ENCODE peak calls at places on chromosome 3, in seven cellular contexts. One of them, this sample, is unnamed.

GRCh38 chr3:185460283-185460682 is 38.6 kb downstream of the TMEM41A start:
- DNase-seq in EL: no peak
- DNase-seq in T-helper 2 cell: no peak
- DNase-seq in neural crest cell: no peak
- DNase-seq in activated gamma-delta T cell treated with Interleukin-2 at 50 U/mL for 16 hours: no peak
- DNase-seq in DMS153: no peak
- DNase-seq in NCI-H774: no peak
- DNase-seq in this sample: no peak

GRCh38 chr3:72480366-72480765 is 367.9 kb downstream of the SHQ1 start:
- DNase-seq in activated gamma-delta T cell treated with Interleukin-2 at 50 U/mL for 16 hours: no peak
- DNase-seq in T-helper 2 cell: no peak
- DNase-seq in NCI-H774: no peak
- DNase-seq in neural crest cell: no peak
- DNase-seq in DMS153: no peak
- DNase-seq in EL: no peak
- DNase-seq in this sample: no peak

GRCh38 chr3:29493109-29493508 is 212.2 kb downstream of the RBMS3 start:
- DNase-seq in EL: no peak
- DNase-seq in DMS153: no peak
- DNase-seq in activated gamma-delta T cell treated with Interleukin-2 at 50 U/mL for 16 hours: no peak
- DNase-seq in NCI-H774: no peak
- DNase-seq in T-helper 2 cell: no peak
- DNase-seq in neural crest cell: no peak
- DNase-seq in this sample: no peak

GRCh38 chr3:142165194-142165593 is 15.8 kb upstream of the TFDP2 start:
- DNase-seq in T-helper 2 cell: no peak
- DNase-seq in neural crest cell: no peak
- DNase-seq in activated gamma-delta T cell treated with Interleukin-2 at 50 U/mL for 16 hours: no peak
- DNase-seq in EL: peak
- DNase-seq in DMS153: no peak
- DNase-seq in NCI-H774: no peak
- DNase-seq in this sample: no peak

GRCh38 chr3:23938657-23939056 is 6.4 kb upstream of the NR1D2 start:
- DNase-seq in T-helper 2 cell: no peak
- DNase-seq in DMS153: no peak
- DNase-seq in EL: no peak
- DNase-seq in NCI-H774: no peak
- DNase-seq in neural crest cell: no peak
- DNase-seq in activated gamma-delta T cell treated with Interleukin-2 at 50 U/mL for 16 hours: no peak
- DNase-seq in this sample: no peak

GRCh38 chr3:32340039-32340438 is 51.6 kb upstream of the CMTM7 start:
- DNase-seq in T-helper 2 cell: no peak
- DNase-seq in NCI-H774: no peak
- DNase-seq in EL: peak
- DNase-seq in activated gamma-delta T cell treated with Interleukin-2 at 50 U/mL for 16 hours: peak
- DNase-seq in neural crest cell: peak
- DNase-seq in DMS153: peak
- DNase-seq in this sample: no peak

GRCh38 chr3:39189648-39190269 is 2.6 kb downstream of the XIRP1 start:
- DNase-seq in T-helper 2 cell: no peak
- DNase-seq in NCI-H774: peak
- DNase-seq in neural crest cell: peak
- DNase-seq in EL: peak
- DNase-seq in DMS153: no peak
- DNase-seq in activated gamma-delta T cell treated with Interleukin-2 at 50 U/mL for 16 hours: peak
- DNase-seq in this sample: peak

GRCh38 chr3:175763948-175764347 is 904.8 kb downstream of the NAALADL2 start:
- DNase-seq in EL: no peak
- DNase-seq in neural crest cell: no peak
- DNase-seq in T-helper 2 cell: no peak
- DNase-seq in activated gamma-delta T cell treated with Interleukin-2 at 50 U/mL for 16 hours: no peak
- DNase-seq in NCI-H774: no peak
- DNase-seq in DMS153: no peak
- DNase-seq in this sample: no peak

GRCh38 chr3:52779411-52780297 is 2.3 kb downstream of the ITIH1 start:
- DNase-seq in T-helper 2 cell: no peak
- DNase-seq in DMS153: no peak
- DNase-seq in NCI-H774: no peak
- DNase-seq in neural crest cell: no peak
- DNase-seq in EL: no peak
- DNase-seq in activated gamma-delta T cell treated with Interleukin-2 at 50 U/mL for 16 hours: no peak
- DNase-seq in this sample: no peak

GRCh38 chr3:52670621-52671521 is 14.8 kb downstream of the PBRM1 start:
- DNase-seq in T-helper 2 cell: peak
- DNase-seq in NCI-H774: no peak
- DNase-seq in DMS153: no peak
- DNase-seq in activated gamma-delta T cell treated with Interleukin-2 at 50 U/mL for 16 hours: no peak
- DNase-seq in neural crest cell: no peak
- DNase-seq in EL: peak
- DNase-seq in this sample: peak

GRCh38 chr3:8742921-8743605 is 9.5 kb downstream of the CAV3 start:
- DNase-seq in EL: peak
- DNase-seq in DMS153: no peak
- DNase-seq in T-helper 2 cell: no peak
- DNase-seq in neural crest cell: no peak
- DNase-seq in activated gamma-delta T cell treated with Interleukin-2 at 50 U/mL for 16 hours: no peak
- DNase-seq in NCI-H774: no peak
- DNase-seq in this sample: peak

GRCh38 chr3:177210744-177211502 is 13.6 kb upstream of the TBL1XR1 start:
- DNase-seq in activated gamma-delta T cell treated with Interleukin-2 at 50 U/mL for 16 hours: no peak
- DNase-seq in DMS153: no peak
- DNase-seq in neural crest cell: no peak
- DNase-seq in EL: no peak
- DNase-seq in T-helper 2 cell: no peak
- DNase-seq in NCI-H774: no peak
- DNase-seq in this sample: no peak

GRCh38 chr3:79027593-79027992 is 740.2 kb downstream of the ROBO1 start:
- DNase-seq in EL: no peak
- DNase-seq in DMS153: no peak
- DNase-seq in T-helper 2 cell: no peak
- DNase-seq in NCI-H774: no peak
- DNase-seq in activated gamma-delta T cell treated with Interleukin-2 at 50 U/mL for 16 hours: no peak
- DNase-seq in neural crest cell: no peak
- DNase-seq in this sample: no peak

This sample was measured in MG63.